ENCODE peak calls at places on chromosomes 13 and 19, in five cellular contexts. T is ascending aorta; M is activated gamma-delta T cell treated with anti-CD3 and anti-CD28 coated beads, Interleukin-2, amount 50 U/mL, for 16 hours; W is GM18507; G is GM03348. B is an unnamed sample.

GRCh38 chr13:111969551-111970135 is 97.3 kb upstream of the SOX1 start:
- DNase-seq in W (no peak), M (no peak), G (no peak), T (no peak), B (no peak)

GRCh38 chr13:110137677-110138008 is 169.3 kb downstream of the COL4A1 start:
- DNase-seq in T (no peak), G (peak; percentile 38), W (peak; percentile 28), M (no peak), B (no peak)

GRCh38 chr19:8239528-8240273 is 30.5 kb downstream of the CERS4 start:
- DNase-seq in T (no peak), W (no peak), M (no peak), G (no peak), B (no peak)

GRCh38 chr19:53158119-53158656 is 665 bp downstream of the ZNF347 start:
- DNase-seq in W (no peak), G (peak; percentile 50), T (peak; percentile 65), M (no peak), B (no peak)

GRCh38 chr19:1037553-1038115 is 2.3 kb upstream of the ABCA7 start:
- DNase-seq in W (no peak), T (no peak), M (no peak), G (no peak), B (no peak)

GRCh38 chr13:114047358-114047881 is 73.5 kb upstream of the C13orf46 start:
- DNase-seq in W (peak; percentile 49), T (no peak), M (no peak), G (no peak), B (no peak)

GRCh38 chr13:114019367-114019766 is 45.5 kb upstream of the C13orf46 start:
- DNase-seq in W (no peak), G (peak; percentile 51), T (no peak), M (no peak), B (no peak)

GRCh38 chr19:15576526-15577156 is 38.4 kb upstream of the CYP4F8 start:
- DNase-seq in W (no peak), M (no peak), G (no peak), T (no peak), B (no peak)

GRCh38 chr19:12881172-12881808 is at the start of gene DNASE2:
- DNase-seq in G (peak; percentile 99), T (peak; percentile 98), M (peak; percentile 72), W (peak; percentile 98), B (peak; percentile 94)

GRCh38 chr13:84487681-84488080 is 605.4 kb upstream of the SLITRK1 start:
- DNase-seq in G (no peak), M (no peak), T (no peak), W (no peak), B (no peak)

GRCh38 chr19:49871349-49871985 is 4.1 kb upstream of the PNKP start:
- DNase-seq in W (no peak), M (no peak), G (no peak), T (no peak), B (no peak)

GRCh38 chr13:51838235-51838846 is 6.6 kb downstream of the TMEM272 start:
- DNase-seq in W (no peak), T (no peak), G (peak; percentile 75), M (no peak), B (no peak)

GRCh38 chr19:45166723-45167252 is 6.0 kb upstream of the NKPD1 start:
- DNase-seq in M (no peak), W (no peak), T (no peak), G (no peak), B (no peak)

GRCh38 chr13:109160357-109160756 is 530.9 kb downstream of the MYO16 start:
- DNase-seq in T (no peak), G (no peak), M (no peak), W (peak; percentile 15), B (no peak)

GRCh38 chr13:110366733-110367132 is 59.6 kb downstream of the COL4A2 start:
- DNase-seq in G (no peak), T (peak; percentile 24), M (no peak), W (no peak), B (no peak)

B was measured in NCI-H1694 treated with DMSO at 0.1 percent for 48 hours.